ENCODE peak calls at places on chromosomes 5 and 9, in five cellular contexts. N is HuH-7, V is M059J, Z is OCI-LY7, A is kidney glomerular epithelial cell. E is an unnamed sample.

GRCh38 chr9:16406536-16407225 is 463.8 kb downstream of the BNC2 start:
- DNase-seq in A (no peak), N (no peak), V (no peak), Z (no peak), E (no peak)

GRCh38 chr5:62460578-62460983 is 48.0 kb downstream of the IPO11 start:
- DNase-seq in N (peak), Z (peak), V (peak), A (peak), E (no peak)

GRCh38 chr5:111747336-111747735 is 9.7 kb downstream of the NREP start:
- DNase-seq in A (peak), Z (no peak), N (no peak), V (peak), E (no peak)

GRCh38 chr9:129402341-129402739 is 218.6 kb downstream of the C9orf50 start:
- DNase-seq in A (no peak), V (no peak), N (no peak), Z (no peak), E (peak)

GRCh38 chr5:99605904-99606303 is 677.1 kb upstream of the CHD1 start:
- DNase-seq in N (no peak), V (peak), A (no peak), Z (no peak), E (no peak)

GRCh38 chr9:130927995-130928900 is 10.8 kb downstream of the FIBCD1 start:
- DNase-seq in V (peak), A (peak), Z (no peak), N (no peak), E (no peak)

GRCh38 chr9:83024501-83025125 is 38.3 kb downstream of the RASEF start:
- DNase-seq in A (no peak), N (no peak), Z (no peak), V (no peak), E (no peak)

GRCh38 chr9:112162644-112163413 is 12.3 kb downstream of the SUSD1 start:
- DNase-seq in Z (peak), A (peak), N (no peak), V (no peak), E (no peak)

GRCh38 chr9:15468113-15468512 is 42.7 kb downstream of the PSIP1 start:
- DNase-seq in A (no peak), V (no peak), Z (no peak), N (no peak), E (no peak)

GRCh38 chr9:137275937-137276756 is 1.4 kb upstream of the TOR4A start:
- DNase-seq in A (no peak), Z (no peak), V (no peak), N (no peak), E (no peak)

GRCh38 chr5:176517053-176517661 is 20.0 kb downstream of the RNF44 start:
- DNase-seq in N (no peak), V (no peak), A (no peak), Z (no peak), E (no peak)

GRCh38 chr9:98287383-98287782 is 31.9 kb upstream of the TBC1D2 start:
- DNase-seq in V (no peak), A (no peak), Z (peak), N (no peak), E (no peak)

GRCh38 chr5:33975846-33976245 is 8.6 kb downstream of the SLC45A2 start:
- DNase-seq in Z (no peak), N (no peak), A (no peak), V (no peak), E (no peak)

GRCh38 chr5:44875661-44876250 is 67.0 kb downstream of the MRPS30 start:
- DNase-seq in N (no peak), Z (peak), V (peak), A (peak), E (no peak)

GRCh38 chr5:58871648-58872242 is 288.9 kb downstream of the RAB3C start:
- DNase-seq in Z (peak), N (no peak), A (peak), V (peak), E (peak)

GRCh38 chr5:140220698-140221064 is 45.7 kb downstream of the CYSTM1 start:
- DNase-seq in Z (no peak), N (no peak), A (no peak), V (no peak), E (no peak)

GRCh38 chr5:15904894-15905805 is 274.4 kb downstream of the MARCHF11 start:
- DNase-seq in V (no peak), A (no peak), Z (no peak), N (no peak), E (no peak)

GRCh38 chr5:76473676-76474075 is 70.6 kb downstream of the IQGAP2 start:
- DNase-seq in A (no peak), Z (peak), N (no peak), V (no peak), E (no peak)

GRCh38 chr5:95664204-95664786 is 17.7 kb downstream of the RFESD start:
- DNase-seq in V (peak), A (peak), Z (peak), N (no peak), E (peak)

GRCh38 chr5:68415177-68416085 is 199.9 kb downstream of the PIK3R1 start:
- DNase-seq in V (no peak), N (no peak), A (no peak), Z (peak), E (no peak)

GRCh38 chr9:94110821-94111252 is 26.6 kb downstream of the PTPDC1 start:
- DNase-seq in A (no peak), Z (no peak), V (no peak), N (no peak), E (no peak)

GRCh38 chr5:124867064-124867707 is 120.7 kb upstream of the ZNF608 start:
- DNase-seq in Z (no peak), A (no peak), N (no peak), V (peak), E (peak)

GRCh38 chr9:73173526-73174411 is 22.1 kb downstream of the ANXA1 start:
- DNase-seq in V (peak), N (no peak), Z (no peak), A (no peak), E (no peak)

GRCh38 chr9:122904466-122904822 is 715 bp downstream of the RC3H2 start:
- DNase-seq in V (peak), N (peak), A (peak), Z (peak), E (peak)

GRCh38 chr5:60546157-60546556 is 153.8 kb downstream of the DEPDC1B start:
- DNase-seq in Z (no peak), A (no peak), V (no peak), N (no peak), E (no peak)

GRCh38 chr5:128613111-128613510 is 75.1 kb upstream of the FBN2 start:
- DNase-seq in V (no peak), N (no peak), A (no peak), Z (no peak), E (no peak)

GRCh38 chr5:130168211-130168610 is 263.9 kb downstream of the CHSY3 start:
- DNase-seq in N (no peak), V (no peak), Z (no peak), A (no peak), E (no peak)

E was measured in neural crest cell.